ENCODE peak calls at places on chromosomes 4 and X, in seven cellular contexts. M is NB4, F is K562, C is uterus, G is GM12891, S is lower leg skin, X is IMR-90. Z is an unnamed sample.

GRCh38 chr4:147863111-147863747 is 131.3 kb downstream of the ARHGAP10 start:
- DNase-seq in M (no peak), F (no peak), C (no peak), G (no peak), S (no peak), X (no peak), Z (no peak)

GRCh38 chr4:2337131-2337723 is 75.3 kb upstream of the MXD4 start:
- DNase-seq in M (no peak), F (peak; percentile 5), C (no peak), G (no peak), S (peak; percentile 77), X (no peak), Z (no peak)

GRCh38 chr4:6319530-6320150 is 50.0 kb downstream of the WFS1 start:
- DNase-seq in M (no peak), F (no peak), C (no peak), G (no peak), S (no peak), X (no peak), Z (peak; percentile 57)

GRCh38 chrX:1196436-1196835 is 16.0 kb downstream of the CRLF2 start:
- DNase-seq in M (no peak), F (no peak), C (no peak), G (no peak), S (peak; percentile 60), X (no peak), Z (no peak)

GRCh38 chrX:151902813-151903591 is 9.7 kb upstream of the MAGEA4 start:
- DNase-seq in M (no peak), F (no peak), C (peak; percentile 44), G (no peak), S (no peak), X (peak; percentile 66), Z (peak; percentile 55)

GRCh38 chr4:54152846-54153600 is 53.1 kb downstream of the GSX2 start:
- DNase-seq in M (no peak), F (no peak), C (no peak), G (no peak), S (no peak), X (peak; percentile 63), Z (peak; percentile 27)

GRCh38 chr4:104395219-104395618 is 99.5 kb downstream of the CXXC4 start:
- DNase-seq in M (no peak), F (no peak), C (no peak), G (no peak), S (no peak), X (no peak), Z (no peak)

GRCh38 chr4:15964159-15964558 is 1.2 kb upstream of the FGFBP2 start:
- DNase-seq in M (no peak), F (no peak), C (no peak), G (peak; percentile 10), S (no peak), X (no peak), Z (no peak)

GRCh38 chr4:154467886-154468285 is 23.7 kb downstream of the DCHS2 start:
- DNase-seq in M (no peak), F (no peak), C (no peak), G (no peak), S (no peak), X (peak; percentile 32), Z (no peak)

GRCh38 chr4:105871997-105872396 is 23.3 kb upstream of the NPNT start:
- DNase-seq in M (no peak), F (no peak), C (no peak), G (no peak), S (no peak), X (no peak), Z (no peak)

GRCh38 chr4:41160010-41160789 is 54.1 kb downstream of the APBB2 start:
- DNase-seq in M (no peak), F (no peak), C (peak; percentile 76), G (no peak), S (no peak), X (peak; percentile 96), Z (peak; percentile 36)

GRCh38 chr4:153114771-153115321 is 89.4 kb upstream of the TRIM2 start:
- DNase-seq in M (no peak), F (no peak), C (no peak), G (no peak), S (peak; percentile 39), X (peak; percentile 84), Z (peak; percentile 26)

GRCh38 chr4:110032603-110033002 is 119.9 kb downstream of the EGF start:
- DNase-seq in M (peak; percentile 75), F (no peak), C (no peak), G (no peak), S (no peak), X (no peak), Z (no peak)

DNA sequence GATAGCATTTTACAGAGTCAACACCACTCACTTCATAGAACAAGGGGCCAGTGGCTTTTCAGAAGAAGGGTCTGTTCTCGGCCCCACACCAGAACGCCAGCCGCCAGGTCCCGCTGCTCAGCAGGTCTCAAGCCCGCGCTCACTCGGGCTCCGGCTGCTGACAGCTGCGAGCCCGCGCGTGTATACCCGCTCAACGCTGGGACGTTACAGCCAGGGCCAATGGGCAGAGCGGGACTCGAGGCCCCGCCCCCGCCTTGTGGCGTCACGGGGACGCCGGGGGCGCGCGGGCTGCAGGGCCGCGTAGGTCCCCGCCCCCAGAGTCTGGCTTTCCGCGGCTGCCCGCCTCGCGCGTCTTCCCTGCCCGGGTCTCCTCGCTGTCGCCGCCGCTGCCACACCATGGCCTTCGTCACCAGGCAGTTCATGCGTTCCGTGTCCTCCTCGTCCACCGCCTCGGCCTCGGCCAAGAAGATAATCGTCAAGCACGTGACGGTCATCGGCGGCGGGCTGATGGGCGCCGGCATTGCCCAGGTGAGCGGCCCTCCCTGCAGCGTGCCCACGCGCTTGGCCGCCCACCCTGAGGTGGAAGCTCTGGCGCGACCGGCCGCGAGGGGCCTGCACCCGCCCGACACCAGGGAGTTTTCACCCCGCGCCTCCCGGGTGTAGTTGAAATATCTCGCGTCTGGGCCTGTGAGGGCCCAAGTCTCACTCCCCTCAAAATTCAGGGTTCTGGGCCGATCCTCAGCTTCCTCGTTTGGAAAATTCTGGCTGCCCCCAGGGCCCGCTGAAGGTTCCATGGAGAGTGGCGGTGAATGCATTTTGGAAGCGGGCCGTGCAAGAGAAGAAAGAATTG is at the start of gene HADH:
- DNase-seq in M (peak; percentile 93), F (peak; percentile 97), C (peak; percentile 91), G (peak; percentile 78), S (peak; percentile 98), X (peak; percentile 88), Z (peak; percentile 76)
- TF ChIP-seq POLR2A in M (peak; percentile 58), F (peak; percentile 88), C (peak; percentile 91), G (peak; percentile 79), S (no peak), X (peak; percentile 32), Z (peak; percentile 71)

DNA sequence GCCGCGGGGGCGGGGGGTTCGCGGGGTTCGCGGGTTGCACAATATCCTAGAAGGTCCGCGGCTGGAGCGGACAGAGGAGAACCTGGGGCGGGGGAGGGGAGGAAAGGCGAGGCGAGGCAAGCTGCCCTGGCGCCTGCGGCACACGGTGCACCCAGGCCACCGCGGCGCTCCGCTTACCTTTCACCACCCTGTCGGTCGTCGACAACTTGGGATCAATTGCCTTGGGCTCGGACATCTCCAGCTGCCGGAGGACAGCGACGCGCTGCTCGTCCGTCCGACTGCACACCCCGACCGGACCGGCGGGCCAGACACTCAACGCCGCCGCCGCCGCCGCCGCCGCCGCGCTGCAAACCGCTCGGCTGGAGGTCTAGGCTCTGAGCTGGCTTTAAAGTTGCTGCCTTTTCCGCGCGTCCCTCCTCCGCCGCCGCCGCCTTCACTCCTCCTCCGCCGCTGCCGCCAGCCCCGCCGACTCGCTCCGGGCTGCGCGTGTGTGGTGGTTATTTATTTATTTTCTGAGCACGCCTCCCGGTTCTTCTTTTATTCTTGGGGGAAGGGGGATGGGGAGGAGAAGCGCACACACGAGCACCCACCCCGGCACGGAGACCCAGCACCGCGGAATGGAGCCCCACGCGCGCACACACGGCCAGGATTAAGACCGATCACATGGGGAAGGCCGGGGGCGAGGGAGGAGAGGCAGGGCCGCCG is 612 bp downstream of the PPP3CA start:
- DNase-seq in M (no peak), F (peak; percentile 23), C (peak; percentile 62), G (peak; percentile 34), S (peak; percentile 89), X (peak; percentile 53), Z (peak; percentile 10)
- TF ChIP-seq POLR2A in M (peak; percentile 48), F (no peak), C (peak; percentile 10), G (no peak), S (no peak), X (no peak), Z (peak; percentile 20)

GRCh38 chr4:7924570-7924969 is 15.1 kb downstream of the AFAP1 start:
- DNase-seq in M (no peak), F (no peak), C (no peak), G (no peak), S (no peak), X (no peak), Z (no peak)

GRCh38 chr4:7929530-7929951 is 10.1 kb downstream of the AFAP1 start:
- DNase-seq in M (no peak), F (no peak), C (no peak), G (no peak), S (peak; percentile 88), X (no peak), Z (peak; percentile 61)

GRCh38 chr4:7928711-7929505 is 10.8 kb downstream of the AFAP1 start:
- DNase-seq in M (no peak), F (no peak), C (no peak), G (no peak), S (peak; percentile 72), X (no peak), Z (no peak)

GRCh38 chr4:7924163-7924562 is 15.5 kb downstream of the AFAP1 start:
- DNase-seq in M (no peak), F (no peak), C (no peak), G (no peak), S (no peak), X (no peak), Z (no peak)

DNA sequence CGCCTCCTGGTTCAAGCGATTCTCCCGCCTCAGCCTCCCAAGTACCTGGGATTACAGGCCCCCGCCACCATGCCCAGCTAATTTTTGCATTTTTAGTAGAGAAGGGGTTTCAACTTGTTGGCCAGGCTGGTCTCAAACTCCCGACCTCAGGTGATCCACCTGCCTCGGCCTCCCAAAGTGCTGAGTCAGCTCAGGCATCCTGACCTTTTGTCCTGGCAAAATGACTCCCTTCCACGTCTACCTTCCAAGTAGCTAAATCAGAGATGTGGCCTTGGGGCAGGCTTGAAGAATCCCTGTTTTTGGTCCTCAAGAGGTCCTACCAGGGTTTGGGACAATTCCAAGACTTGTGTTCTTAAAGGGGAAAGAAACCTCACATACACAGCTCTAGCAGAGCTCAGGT is 12.8 kb downstream of the AFAP1 start:
- DNase-seq in M (no peak), F (no peak), C (no peak), G (no peak), S (peak; percentile 75), X (no peak), Z (no peak)
- TF ChIP-seq POLR2A in M (no peak), F (no peak), C (no peak), G (no peak), S (no peak), X (no peak), Z (no peak)

DNA sequence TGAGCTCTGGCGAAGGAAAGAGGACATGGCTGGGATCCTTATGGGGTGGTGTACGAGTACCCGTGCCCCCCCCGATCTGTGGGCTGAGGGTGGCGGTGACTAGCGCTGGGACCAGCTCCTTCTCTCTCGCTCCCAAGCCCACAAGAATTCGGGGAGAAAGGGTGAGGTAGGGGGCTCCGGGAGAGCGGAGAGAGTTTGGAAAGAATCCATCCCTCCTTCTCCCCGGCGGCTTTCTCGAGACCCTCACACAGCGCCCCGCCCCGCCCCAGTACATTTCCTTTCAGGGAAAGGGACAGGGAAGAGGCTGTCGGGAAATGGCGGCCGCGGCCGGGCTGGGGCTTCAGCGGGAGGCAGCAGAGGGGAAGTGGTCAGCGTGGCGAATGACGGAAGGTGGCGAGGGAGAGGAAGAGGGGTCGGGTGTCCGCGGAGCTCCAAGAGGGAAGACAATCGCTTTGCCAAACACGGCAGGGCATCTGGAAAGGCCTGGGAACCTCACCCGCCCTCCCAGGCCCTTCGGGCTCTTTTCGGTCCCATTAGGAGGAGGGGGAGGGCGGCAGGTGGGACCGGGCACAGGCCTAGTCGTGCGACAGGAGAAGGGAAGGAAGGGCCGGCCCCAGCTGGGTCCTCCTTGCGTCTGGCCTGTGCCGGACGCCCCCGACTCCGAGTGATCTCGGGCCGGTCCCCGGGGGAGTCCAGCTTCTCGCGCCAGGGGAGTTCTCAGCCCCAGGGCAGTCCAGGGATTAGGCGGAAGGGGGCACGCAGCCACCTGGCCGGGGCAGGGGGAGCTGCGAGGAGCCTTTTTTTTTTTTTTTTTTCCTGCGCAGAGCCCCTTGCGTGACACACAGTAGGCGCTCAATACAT is 10.2 kb downstream of the HNRNPH2 start:
- DNase-seq in M (peak; percentile 71), F (no peak), C (peak; percentile 54), G (peak; percentile 23), S (peak; percentile 90), X (no peak), Z (no peak)
- TF ChIP-seq POLR2A in M (no peak), F (no peak), C (peak; percentile 20), G (no peak), S (no peak), X (no peak), Z (peak; percentile 56)

Z was measured in H54.